ENCODE peak calls at places on chromosomes 13 and 19, in seven cellular contexts. O is anterior cingulate cortex, M is cerebellum, K is Peyer's patch, V is NCI-H1105 treated with DMSO at 0.1 percent for 48 hours, D is cardiac muscle cell, G is body of pancreas. A is an unnamed sample.

GRCh38 chr19:53936035-53936434 is 26.7 kb upstream of the CACNG8 start:
- DNase-seq in K (no peak), M (no peak), V (no peak), D (no peak), O (no peak), G (no peak), A (no peak)

GRCh38 chr19:2035590-2035991 is 15.5 kb downstream of the MKNK2 start:
- DNase-seq in V (no peak), G (no peak), D (no peak), M (no peak), O (no peak), K (peak; percentile 45), A (no peak)

GRCh38 chr13:100542546-100543156 is 45.9 kb downstream of the GGACT start:
- DNase-seq in V (peak; percentile 5), G (no peak), D (peak; percentile 50), M (no peak), K (peak; percentile 30), O (no peak), A (no peak)

GRCh38 chr13:50707533-50708096 is 135.9 kb downstream of the DLEU7 start:
- DNase-seq in M (peak; percentile 55), G (no peak), K (no peak), O (no peak), D (no peak), V (no peak), A (no peak)

GRCh38 chr19:18274776-18275356 is 614 bp upstream of the IQCN start:
- DNase-seq in V (no peak), G (peak; percentile 91), O (peak; percentile 51), M (peak; percentile 57), D (peak; percentile 90), K (peak; percentile 92), A (peak; percentile 86)

GRCh38 chr19:14363203-14364097 is 17.8 kb upstream of the ADGRE5 start:
- DNase-seq in O (no peak), M (no peak), D (peak; percentile 96), G (peak; percentile 33), V (no peak), K (peak; percentile 85), A (no peak)

GRCh38 chr19:2302319-2303208 is 5.4 kb downstream of the LINGO3 start:
- DNase-seq in O (no peak), K (peak; percentile 83), D (peak; percentile 52), V (no peak), G (peak; percentile 32), M (no peak), A (no peak)

GRCh38 chr19:33260628-33261418 is 35.2 kb upstream of the SLC7A10 start:
- DNase-seq in G (no peak), O (no peak), D (no peak), V (no peak), M (no peak), K (no peak), A (no peak)

GRCh38 chr19:55494172-55494761 is 6.0 kb downstream of the SSC5D start:
- DNase-seq in O (no peak), M (no peak), K (no peak), V (no peak), G (no peak), D (peak; percentile 94), A (no peak)

A was measured in HuH-7.5.